ENCODE peak calls at places on chromosomes 12 and 14, in nine cellular contexts. L is pancreas; D is H9; Z is HepG2; X is sigmoid colon; O is A549; C is gastrocnemius medialis; T is CD4-positive, CD25-positive, alpha-beta regulatory T cell; F is GM23338. N is an unnamed sample. For H3K4me1, the result is how much of the 10 kb centered on the place peaks cover.

GRCh38 chr14:21039585-21040369 is 2.4 kb upstream of the RNASE7 start:
- DNase-seq in L (peak), D (peak), Z (peak), X (peak), O (peak), C (peak), T (no peak), F (peak), N (peak)

GRCh38 chr14:54725998-54726397 is 159.1 kb downstream of the SAMD4A start:
- DNase-seq in L (no peak), D (no peak), Z (no peak), X (no peak), O (no peak), C (no peak), T (no peak), F (no peak), N (no peak)

GRCh38 chr12:127613056-127613455 is 653.9 kb upstream of the TMEM132C start:
- DNase-seq in L (peak), D (no peak), Z (no peak), X (no peak), O (no peak), C (no peak), T (no peak), F (no peak), N (no peak)

GRCh38 chr12:3341594-3341993 is 149.4 kb upstream of the PRMT8 start:
- DNase-seq in L (no peak), D (no peak), Z (no peak), X (no peak), O (no peak), C (no peak), T (no peak), F (no peak), N (no peak)

GRCh38 chr12:9710584-9711375 is 22.1 kb downstream of the CLECL1 start:
- DNase-seq in L (no peak), D (no peak), Z (no peak), X (no peak), O (no peak), C (no peak), T (no peak), F (peak), N (no peak)

GRCh38 chr14:105065280-105066228 is at the start of gene GPR132:
- DNase-seq in L (no peak), D (peak), Z (no peak), X (peak), O (no peak), C (peak), T (peak), F (no peak), N (peak)

GRCh38 chr14:24110060-24110459 is 4.5 kb upstream of the DCAF11 start:
- DNase-seq in L (no peak), D (no peak), Z (peak), X (no peak), O (no peak), C (no peak), T (no peak), F (no peak), N (no peak)

GRCh38 chr12:92538970-92539749 is 163.6 kb upstream of the PLEKHG7 start:
- DNase-seq in L (peak), D (no peak), Z (no peak), X (no peak), O (peak), C (no peak), T (no peak), F (no peak), N (no peak)

GRCh38 chr12:49026101-49026500 is 7.5 kb upstream of the PRKAG1 start:
- DNase-seq in L (no peak), D (no peak), Z (no peak), X (no peak), O (no peak), C (no peak), T (no peak), F (no peak), N (no peak)

GRCh38 chr12:97552410-97553050 is 89.9 kb downstream of the RMST start:
- DNase-seq in L (no peak), D (no peak), Z (no peak), X (no peak), O (no peak), C (no peak), T (no peak), F (peak), N (no peak)
- H3K27ac ChIP-seq in L (no peak), D (no peak), Z (no peak), X (no peak), O (no peak), C (no peak), T (no peak), F (peak), N (no peak)

GRCh38 chr14:68282479-68283377 is 463.1 kb downstream of the RAD51B start:
- DNase-seq in L (no peak), D (no peak), Z (peak), X (no peak), O (no peak), C (no peak), T (peak), F (no peak), N (peak)

GRCh38 chr14:68285421-68286179 is 466.0 kb downstream of the RAD51B start:
- DNase-seq in L (no peak), D (no peak), Z (no peak), X (no peak), O (no peak), C (no peak), T (peak), F (no peak), N (peak)

GRCh38 chr14:68283378-68284123 is 464.0 kb downstream of the RAD51B start:
- DNase-seq in L (no peak), D (no peak), Z (no peak), X (no peak), O (no peak), C (peak), T (peak), F (no peak), N (peak)

GRCh38 chr14:68284834-68285233 is 465.3 kb downstream of the RAD51B start:
- DNase-seq in L (no peak), D (no peak), Z (no peak), X (no peak), O (no peak), C (no peak), T (no peak), F (no peak), N (no peak)

DNA sequence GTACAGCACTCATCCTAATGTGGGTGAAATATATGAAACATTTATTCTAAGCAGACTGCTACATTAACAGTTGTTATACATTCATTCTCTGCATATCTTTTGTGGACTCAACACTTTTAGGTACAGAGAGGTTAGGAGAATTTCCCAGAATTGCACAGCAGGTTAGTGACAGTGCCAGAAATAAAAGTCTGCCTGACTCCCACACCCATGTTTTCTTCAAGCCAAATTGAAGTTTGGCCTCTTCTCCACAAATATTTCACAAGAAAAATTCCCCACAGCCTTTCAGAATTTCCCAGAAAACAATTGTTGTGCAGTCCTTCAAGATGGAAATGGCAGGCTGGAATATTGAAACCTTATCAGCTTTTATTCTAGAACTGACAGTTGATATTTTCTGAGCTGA is 464.8 kb downstream of the RAD51B start:
- DNase-seq in L (no peak), D (no peak), Z (no peak), X (no peak), O (no peak), C (no peak), T (no peak), F (no peak), N (no peak)
- H3K4me1 ChIP-seq in L (under half), D (under half), Z (half or more), X (under half), O (under half), C (under half), T (half or more), F (under half), N (under half)

GRCh38 chr14:61048640-61049039 is 67.6 kb downstream of the SLC38A6 start:
- DNase-seq in L (no peak), D (no peak), Z (no peak), X (no peak), O (no peak), C (no peak), T (no peak), F (no peak), N (no peak)

GRCh38 chr14:61051046-61051445 is 70.0 kb downstream of the SLC38A6 start:
- DNase-seq in L (no peak), D (no peak), Z (no peak), X (no peak), O (no peak), C (peak), T (no peak), F (peak), N (no peak)
- H3K27ac ChIP-seq in L (no peak), D (no peak), Z (no peak), X (no peak), O (no peak), C (no peak), T (no peak), F (no peak), N (no peak)

DNA sequence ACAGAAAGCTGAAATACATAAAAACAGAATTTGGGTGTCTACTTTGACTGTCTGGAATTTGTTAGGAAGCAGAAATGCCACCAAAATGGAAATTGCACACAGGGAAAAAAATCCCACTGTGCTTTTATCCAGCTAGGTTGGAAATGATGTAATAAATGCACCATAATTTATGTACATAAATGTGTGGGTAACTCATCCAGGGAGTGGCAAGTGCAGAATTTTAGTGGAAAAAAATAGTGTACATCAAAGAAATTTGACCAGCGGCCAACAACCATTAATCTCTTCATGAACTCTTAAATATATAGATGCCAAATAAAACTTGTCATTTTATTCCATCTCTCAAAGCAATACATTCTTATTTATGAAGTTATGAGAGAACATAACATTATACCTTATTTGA is 105.6 kb downstream of the LLPH start:
- DNase-seq in L (no peak), D (no peak), Z (no peak), X (no peak), O (no peak), C (no peak), T (no peak), F (no peak), N (no peak)
- H3K4me1 ChIP-seq in L (under half), D (under half), Z (under half), X (under half), O (under half), C (under half), T (under half), F (under half), N (under half)

GRCh38 chr12:25789520-25789919 is 169.0 kb upstream of the RASSF8 start:
- DNase-seq in L (no peak), D (no peak), Z (no peak), X (no peak), O (no peak), C (no peak), T (no peak), F (no peak), N (no peak)
- H3K27ac ChIP-seq in L (no peak), D (no peak), Z (no peak), X (peak), O (no peak), C (no peak), T (no peak), F (no peak), N (no peak)

N was measured in naive thymus-derived CD4-positive, alpha-beta T cell.